ENCODE peak calls at places on chromosome 13, in four cellular contexts. S, R, E and D are unnamed samples.

GRCh38 chr13:51955281-51955771 is 55.9 kb downstream of the ATP7B start:
- DNase-seq in S (no peak), E (no peak), R (no peak), D (no peak)

GRCh38 chr13:111911141-111911720 is 155.7 kb upstream of the SOX1 start:
- DNase-seq in S (no peak), R (no peak), E (no peak), D (no peak)

GRCh38 chr13:46896346-46897138 is at the start of gene HTR2A:
- DNase-seq in E (no peak), R (no peak), S (peak; percentile 52), D (peak; percentile 60)

GRCh38 chr13:51311957-51312520 is 27.5 kb upstream of the SERPINE3 start:
- DNase-seq in S (no peak), R (no peak), E (no peak), D (no peak)

GRCh38 chr13:78657699-78658629 is 991 bp downstream of the OBI1 start:
- DNase-seq in S (peak; percentile 16), R (no peak), E (no peak), D (peak; percentile 34)

GRCh38 chr13:90105881-90106496 is 1241.5 kb upstream of the MIR17HG start:
- DNase-seq in E (no peak), R (no peak), S (peak; percentile 20), D (peak; percentile 86)

GRCh38 chr13:21014139-21014665 is 47.2 kb downstream of the LATS2 start:
- DNase-seq in E (no peak), R (no peak), S (no peak), D (no peak)

GRCh38 chr13:30157616-30157993 is 149.7 kb downstream of the KATNAL1 start:
- DNase-seq in S (no peak), E (no peak), R (no peak), D (no peak)

GRCh38 chr13:104111031-104111430 is 1044.8 kb upstream of the SLC10A2 start:
- DNase-seq in R (no peak), S (no peak), E (no peak), D (peak; percentile 22)

GRCh38 chr13:99968521-99969367 is 2.8 kb downstream of the ZIC5 start:
- DNase-seq in R (no peak), S (no peak), E (no peak), D (peak; percentile 61)
- H3K4me3 ChIP-seq in R (no peak overlapping the region), S (no peak overlapping the region), E (peak overlapping the region; percentile 19), D (peak overlapping the region; percentile 69)

DNA sequence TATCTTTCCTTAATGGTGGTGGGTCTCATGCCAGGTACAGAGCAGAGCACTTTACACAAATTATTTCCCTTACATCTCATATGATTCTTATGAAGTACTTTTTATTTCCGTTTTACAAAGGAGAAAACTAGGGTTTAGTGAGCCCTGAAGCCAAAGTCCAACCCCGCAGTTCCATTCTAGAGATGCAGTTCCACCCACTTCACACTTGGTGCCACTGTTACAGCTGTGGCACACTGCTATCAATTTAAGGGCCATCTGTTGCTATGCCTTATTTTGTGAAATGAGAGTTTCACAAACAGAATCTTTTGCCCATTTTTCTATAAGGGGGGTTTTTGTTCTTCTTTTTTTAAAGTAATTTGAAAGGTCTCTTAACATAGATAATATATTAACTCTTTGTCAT is 12.9 kb downstream of the MIPEP start:
- DNase-seq in E (no peak), R (no peak), S (peak; percentile 24), D (peak; percentile 50)
- TF ChIP-seq CTCF in E (no peak), R (peak; percentile 54), S (peak; percentile 46), D (peak; percentile 67)

GRCh38 chr13:40387775-40388174 is 278.7 kb downstream of the FOXO1 start:
- DNase-seq in E (no peak), S (no peak), R (no peak), D (no peak)

GRCh38 chr13:40390290-40391008 is 276.0 kb downstream of the FOXO1 start:
- DNase-seq in S (no peak), R (no peak), E (no peak), D (no peak)

GRCh38 chr13:40389081-40389641 is 277.3 kb downstream of the FOXO1 start:
- DNase-seq in R (no peak), S (no peak), E (peak; percentile 8), D (peak; percentile 28)

GRCh38 chr13:40386586-40386985 is 279.9 kb downstream of the FOXO1 start:
- DNase-seq in E (no peak), S (no peak), R (no peak), D (no peak)

DNA sequence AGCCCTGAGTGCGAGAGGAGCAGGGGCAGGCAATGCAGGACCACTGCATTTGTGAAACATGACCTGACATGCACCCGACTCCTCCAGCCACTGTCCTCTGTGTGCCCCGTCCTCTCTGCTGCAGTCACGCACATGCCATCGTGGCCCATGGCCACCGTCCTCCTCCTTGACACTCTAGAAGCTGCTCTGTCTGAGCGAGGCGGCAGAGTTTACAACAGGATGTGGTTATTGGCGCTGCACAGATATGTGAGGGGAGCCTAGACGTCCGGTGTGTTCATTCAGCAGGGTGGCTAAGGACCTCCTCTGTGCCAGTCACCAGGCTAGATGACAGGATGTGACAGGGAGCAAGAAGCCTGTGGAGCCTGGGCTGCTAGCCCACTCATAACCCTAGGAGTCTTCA is 277.8 kb downstream of the FOXO1 start:
- DNase-seq in S (no peak), R (no peak), E (peak; percentile 65), D (peak; percentile 47)
- H3K4me3 ChIP-seq in S (no peak overlapping the region), R (no peak overlapping the region), E (peak overlapping the region; percentile 48), D (no peak overlapping the region)

DNA sequence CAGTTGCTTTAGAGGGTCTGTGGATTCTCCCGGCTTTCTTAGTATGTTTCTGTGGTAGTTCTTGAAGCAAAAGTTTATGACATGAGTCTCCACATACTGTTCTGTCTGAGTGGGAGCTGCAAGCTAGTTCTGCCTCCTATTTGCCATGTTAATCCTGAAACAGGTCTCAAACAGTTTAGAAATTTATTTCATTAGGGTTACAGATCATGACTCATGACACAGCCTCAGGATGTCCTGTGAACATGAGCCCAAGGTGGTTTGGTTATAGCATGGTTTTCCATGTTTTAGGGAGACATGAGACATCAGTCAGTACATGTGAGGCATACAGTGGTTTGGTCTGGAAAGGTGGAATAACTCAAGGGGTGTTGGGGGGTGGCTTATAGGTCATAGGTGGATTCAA is 77.5 kb downstream of the FNDC3A start:
- DNase-seq in E (no peak), R (no peak), S (no peak), D (no peak)
- TF ChIP-seq CTCF in E (no peak), R (no peak), S (no peak), D (no peak)

GRCh38 chr13:34162545-34162936 is 344.6 kb downstream of the RFC3 start:
- DNase-seq in E (no peak), R (no peak), S (peak; percentile 67), D (peak; percentile 80)
- H3K4me3 ChIP-seq in E (no peak overlapping the region), R (no peak overlapping the region), S (peak overlapping the region; percentile 0), D (no peak overlapping the region)

GRCh38 chr13:113086031-113086750 is 19.4 kb upstream of the F7 start:
- DNase-seq in R (no peak), E (no peak), S (no peak), D (no peak)
- TF ChIP-seq CTCF in R (peak; percentile 28), E (no peak), S (no peak), D (peak; percentile 36)

DNA sequence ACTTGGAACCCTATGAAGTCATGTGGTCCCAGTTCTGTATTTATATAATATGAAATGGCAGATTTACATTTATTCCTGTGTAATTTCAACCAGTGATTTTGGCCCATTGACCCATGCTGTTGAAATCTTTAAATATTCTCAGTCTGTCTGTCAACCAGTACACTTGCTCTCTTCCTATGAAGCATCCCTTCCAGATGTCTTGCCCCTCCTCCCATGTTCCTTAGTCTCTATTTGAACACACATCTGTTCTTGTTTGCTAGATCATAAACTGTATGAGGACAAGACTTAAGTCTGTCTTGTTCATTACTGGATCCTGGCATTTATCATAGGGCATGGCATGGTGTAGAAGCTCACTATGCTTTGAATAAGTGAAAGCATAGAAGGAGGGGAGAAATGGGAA is 35.0 kb downstream of the STARD13 start:
- DNase-seq in E (no peak), R (no peak), S (peak; percentile 22), D (peak; percentile 52)
- H3K4me3 ChIP-seq in E (no peak overlapping the region), R (no peak overlapping the region), S (no peak overlapping the region), D (no peak overlapping the region)